ENCODE peak calls at places on chromosomes 5 and 9, in eight cellular contexts. One of them, this sample, is unnamed.

GRCh38 chr5:142517840-142518239 is 168.1 kb downstream of the FGF1 start:
- DNase-seq in lung: no peak
- DNase-seq in upper lobe of right lung: no peak
- DNase-seq in brain microvascular endothelial cell: no peak
- DNase-seq in psoas muscle: no peak
- DNase-seq in CD4-positive, CD25-positive, alpha-beta regulatory T cell: no peak
- DNase-seq in spleen: no peak
- DNase-seq in sigmoid colon: no peak
- DNase-seq in this sample: no peak

GRCh38 chr9:14400658-14400995 is 86.7 kb upstream of the NFIB start:
- DNase-seq in psoas muscle: peak
- DNase-seq in CD4-positive, CD25-positive, alpha-beta regulatory T cell: no peak
- DNase-seq in sigmoid colon: peak
- DNase-seq in upper lobe of right lung: no peak
- DNase-seq in lung: peak
- DNase-seq in spleen: no peak
- DNase-seq in brain microvascular endothelial cell: peak
- DNase-seq in this sample: peak

GRCh38 chr9:80175286-80175906 is 603.6 kb downstream of the TLE4 start:
- DNase-seq in spleen: no peak
- DNase-seq in psoas muscle: no peak
- DNase-seq in sigmoid colon: no peak
- DNase-seq in CD4-positive, CD25-positive, alpha-beta regulatory T cell: no peak
- DNase-seq in upper lobe of right lung: no peak
- DNase-seq in lung: no peak
- DNase-seq in brain microvascular endothelial cell: no peak
- DNase-seq in this sample: no peak

GRCh38 chr5:31232273-31232888 is 38.9 kb downstream of the CDH6 start:
- DNase-seq in CD4-positive, CD25-positive, alpha-beta regulatory T cell: no peak
- DNase-seq in brain microvascular endothelial cell: peak
- DNase-seq in upper lobe of right lung: no peak
- DNase-seq in spleen: no peak
- DNase-seq in psoas muscle: no peak
- DNase-seq in sigmoid colon: no peak
- DNase-seq in lung: no peak
- DNase-seq in this sample: no peak

GRCh38 chr5:179914032-179914755 is 6.5 kb upstream of the TBC1D9B start:
- DNase-seq in lung: peak
- DNase-seq in CD4-positive, CD25-positive, alpha-beta regulatory T cell: no peak
- DNase-seq in spleen: peak
- DNase-seq in psoas muscle: no peak
- DNase-seq in brain microvascular endothelial cell: peak
- DNase-seq in sigmoid colon: no peak
- DNase-seq in upper lobe of right lung: no peak
- DNase-seq in this sample: no peak

GRCh38 chr5:26339576-26339975 is 698.8 kb downstream of the CDH9 start:
- DNase-seq in upper lobe of right lung: no peak
- DNase-seq in spleen: no peak
- DNase-seq in psoas muscle: no peak
- DNase-seq in sigmoid colon: no peak
- DNase-seq in lung: no peak
- DNase-seq in CD4-positive, CD25-positive, alpha-beta regulatory T cell: no peak
- DNase-seq in brain microvascular endothelial cell: no peak
- DNase-seq in this sample: no peak

GRCh38 chr5:175133185-175133584 is 310.8 kb downstream of the DRD1 start:
- DNase-seq in brain microvascular endothelial cell: no peak
- DNase-seq in lung: no peak
- DNase-seq in sigmoid colon: no peak
- DNase-seq in CD4-positive, CD25-positive, alpha-beta regulatory T cell: no peak
- DNase-seq in spleen: no peak
- DNase-seq in upper lobe of right lung: no peak
- DNase-seq in psoas muscle: no peak
- DNase-seq in this sample: no peak

GRCh38 chr9:133566817-133567216 is 32.3 kb downstream of the ADAMTSL2 start:
- DNase-seq in CD4-positive, CD25-positive, alpha-beta regulatory T cell: no peak
- DNase-seq in spleen: no peak
- DNase-seq in upper lobe of right lung: no peak
- DNase-seq in sigmoid colon: no peak
- DNase-seq in brain microvascular endothelial cell: no peak
- DNase-seq in lung: no peak
- DNase-seq in psoas muscle: no peak
- DNase-seq in this sample: no peak

GRCh38 chr9:94084314-94084713 is at the start of gene PTPDC1:
- DNase-seq in CD4-positive, CD25-positive, alpha-beta regulatory T cell: no peak
- DNase-seq in psoas muscle: no peak
- DNase-seq in brain microvascular endothelial cell: peak
- DNase-seq in spleen: no peak
- DNase-seq in sigmoid colon: no peak
- DNase-seq in upper lobe of right lung: no peak
- DNase-seq in lung: no peak
- DNase-seq in this sample: peak

GRCh38 chr5:50990296-50990924 is 324.0 kb downstream of the PARP8 start:
- DNase-seq in brain microvascular endothelial cell: no peak
- DNase-seq in upper lobe of right lung: no peak
- DNase-seq in sigmoid colon: no peak
- DNase-seq in lung: no peak
- DNase-seq in psoas muscle: no peak
- DNase-seq in spleen: no peak
- DNase-seq in CD4-positive, CD25-positive, alpha-beta regulatory T cell: no peak
- DNase-seq in this sample: no peak

GRCh38 chr5:39138892-39139291 is 64.7 kb upstream of the RICTOR start:
- DNase-seq in upper lobe of right lung: no peak
- DNase-seq in CD4-positive, CD25-positive, alpha-beta regulatory T cell: no peak
- DNase-seq in spleen: no peak
- DNase-seq in lung: no peak
- DNase-seq in psoas muscle: no peak
- DNase-seq in sigmoid colon: no peak
- DNase-seq in brain microvascular endothelial cell: peak
- DNase-seq in this sample: no peak

GRCh38 chr9:10534863-10535262 is 77.9 kb downstream of the PTPRD start:
- DNase-seq in psoas muscle: no peak
- DNase-seq in CD4-positive, CD25-positive, alpha-beta regulatory T cell: no peak
- DNase-seq in upper lobe of right lung: no peak
- DNase-seq in brain microvascular endothelial cell: no peak
- DNase-seq in spleen: no peak
- DNase-seq in lung: no peak
- DNase-seq in sigmoid colon: no peak
- DNase-seq in this sample: no peak

GRCh38 chr9:104351726-104352125 is 152.3 kb upstream of the OR13F1 start:
- DNase-seq in sigmoid colon: no peak
- DNase-seq in upper lobe of right lung: no peak
- DNase-seq in brain microvascular endothelial cell: no peak
- DNase-seq in CD4-positive, CD25-positive, alpha-beta regulatory T cell: no peak
- DNase-seq in lung: no peak
- DNase-seq in spleen: no peak
- DNase-seq in psoas muscle: no peak
- DNase-seq in this sample: no peak

GRCh38 chr5:141431286-141431685 is 979 bp downstream of the PCDHGA12 start:
- DNase-seq in spleen: no peak
- DNase-seq in sigmoid colon: no peak
- DNase-seq in brain microvascular endothelial cell: no peak
- DNase-seq in psoas muscle: no peak
- DNase-seq in lung: no peak
- DNase-seq in CD4-positive, CD25-positive, alpha-beta regulatory T cell: no peak
- DNase-seq in upper lobe of right lung: no peak
- DNase-seq in this sample: no peak

GRCh38 chr9:98333703-98334582 is 78.5 kb upstream of the TBC1D2 start:
- DNase-seq in brain microvascular endothelial cell: peak
- DNase-seq in CD4-positive, CD25-positive, alpha-beta regulatory T cell: no peak
- DNase-seq in lung: peak
- DNase-seq in psoas muscle: no peak
- DNase-seq in sigmoid colon: no peak
- DNase-seq in upper lobe of right lung: no peak
- DNase-seq in spleen: no peak
- DNase-seq in this sample: no peak

GRCh38 chr9:32525506-32525905 is 490 bp downstream of the RIGI start:
- DNase-seq in brain microvascular endothelial cell: no peak
- DNase-seq in sigmoid colon: no peak
- DNase-seq in upper lobe of right lung: no peak
- DNase-seq in psoas muscle: no peak
- DNase-seq in spleen: no peak
- DNase-seq in CD4-positive, CD25-positive, alpha-beta regulatory T cell: no peak
- DNase-seq in lung: no peak
- DNase-seq in this sample: no peak

DNA sequence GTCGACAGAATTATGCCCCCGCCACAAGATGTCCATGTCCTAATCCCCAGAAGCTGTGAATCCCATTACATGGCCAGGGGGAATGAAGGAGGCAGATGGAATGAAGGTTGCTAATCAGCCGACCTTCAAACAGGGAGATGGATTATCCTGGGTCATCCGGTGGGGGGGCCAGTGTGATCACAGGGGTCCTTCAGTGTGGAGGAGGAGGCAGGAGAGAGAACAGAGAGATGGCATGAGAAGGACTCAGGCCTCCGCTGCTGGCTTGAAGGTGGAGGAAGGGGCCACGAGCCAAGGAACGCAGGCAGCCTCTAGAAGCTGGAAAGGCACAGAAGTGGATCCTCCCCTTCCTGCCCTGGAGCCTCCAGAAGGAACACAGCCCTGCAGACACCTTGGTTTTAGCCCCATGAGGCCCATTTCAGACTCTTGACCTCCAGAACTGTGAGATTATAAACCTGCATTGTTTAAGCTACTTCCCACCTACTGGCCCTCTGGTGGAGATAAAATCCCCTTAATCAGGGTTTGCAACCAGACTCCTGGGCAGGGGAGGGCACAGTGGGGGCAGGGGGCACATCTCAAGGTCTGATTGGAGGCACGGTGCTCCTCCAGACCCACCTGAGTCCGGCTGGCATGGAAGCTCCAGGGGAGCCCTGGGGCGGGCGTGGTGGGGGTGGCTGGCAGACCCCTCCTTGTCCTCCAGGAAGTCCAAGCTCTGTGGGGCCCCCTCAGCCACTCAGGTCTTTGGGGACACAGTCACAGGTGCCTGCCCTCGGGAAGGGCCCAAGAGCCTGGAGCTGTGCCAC is 13.8 kb downstream of the PTGES2 start:
- DNase-seq in spleen: peak
- DNase-seq in sigmoid colon: peak
- DNase-seq in psoas muscle: no peak
- DNase-seq in upper lobe of right lung: peak
- DNase-seq in lung: no peak
- DNase-seq in brain microvascular endothelial cell: no peak
- DNase-seq in CD4-positive, CD25-positive, alpha-beta regulatory T cell: no peak
- DNase-seq in this sample: no peak
- H3K27ac ChIP-seq in spleen: no peak
- H3K27ac ChIP-seq in sigmoid colon: no peak
- H3K27ac ChIP-seq in psoas muscle: no peak
- H3K27ac ChIP-seq in upper lobe of right lung: no peak
- H3K27ac ChIP-seq in lung: no peak
- H3K27ac ChIP-seq in brain microvascular endothelial cell: no peak
- H3K27ac ChIP-seq in CD4-positive, CD25-positive, alpha-beta regulatory T cell: no peak
- H3K27ac ChIP-seq in this sample: no peak

GRCh38 chr9:4325113-4325512 is 25.2 kb upstream of the GLIS3 start:
- DNase-seq in spleen: no peak
- DNase-seq in brain microvascular endothelial cell: no peak
- DNase-seq in psoas muscle: no peak
- DNase-seq in upper lobe of right lung: no peak
- DNase-seq in CD4-positive, CD25-positive, alpha-beta regulatory T cell: no peak
- DNase-seq in sigmoid colon: no peak
- DNase-seq in lung: no peak
- DNase-seq in this sample: no peak
- H3K27ac ChIP-seq in spleen: peak
- H3K27ac ChIP-seq in brain microvascular endothelial cell: no peak
- H3K27ac ChIP-seq in psoas muscle: no peak
- H3K27ac ChIP-seq in upper lobe of right lung: no peak
- H3K27ac ChIP-seq in CD4-positive, CD25-positive, alpha-beta regulatory T cell: no peak
- H3K27ac ChIP-seq in sigmoid colon: no peak
- H3K27ac ChIP-seq in lung: no peak
- H3K27ac ChIP-seq in this sample: no peak

GRCh38 chr5:177335701-177336065 is 15.8 kb downstream of the LMAN2 start:
- DNase-seq in lung: no peak
- DNase-seq in psoas muscle: no peak
- DNase-seq in brain microvascular endothelial cell: no peak
- DNase-seq in upper lobe of right lung: no peak
- DNase-seq in CD4-positive, CD25-positive, alpha-beta regulatory T cell: no peak
- DNase-seq in spleen: peak
- DNase-seq in sigmoid colon: no peak
- DNase-seq in this sample: no peak
- H3K27ac ChIP-seq in lung: no peak
- H3K27ac ChIP-seq in psoas muscle: peak
- H3K27ac ChIP-seq in brain microvascular endothelial cell: no peak
- H3K27ac ChIP-seq in upper lobe of right lung: no peak
- H3K27ac ChIP-seq in CD4-positive, CD25-positive, alpha-beta regulatory T cell: no peak
- H3K27ac ChIP-seq in spleen: no peak
- H3K27ac ChIP-seq in sigmoid colon: no peak
- H3K27ac ChIP-seq in this sample: no peak

DNA sequence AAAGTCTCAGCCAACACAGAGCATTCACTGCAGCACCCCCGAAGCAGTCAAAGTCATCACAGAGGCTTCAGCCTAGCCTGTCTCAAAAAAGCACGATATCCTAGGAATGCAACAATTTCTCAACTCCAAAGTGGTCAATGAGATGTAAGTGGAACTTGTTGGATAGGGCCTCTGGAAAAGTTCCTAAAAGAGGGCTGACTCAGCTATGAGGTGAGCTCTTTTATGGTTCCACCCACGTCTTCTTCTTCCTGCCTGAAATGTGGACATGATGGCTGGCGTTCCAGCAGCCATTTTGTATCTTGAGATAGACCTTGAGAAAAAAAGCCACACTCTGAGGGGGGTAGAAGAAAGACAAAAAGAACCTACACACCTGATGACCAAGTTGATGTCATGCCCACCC is 32.5 kb upstream of the TRIO start:
- DNase-seq in psoas muscle: no peak
- DNase-seq in CD4-positive, CD25-positive, alpha-beta regulatory T cell: no peak
- DNase-seq in spleen: no peak
- DNase-seq in sigmoid colon: no peak
- DNase-seq in upper lobe of right lung: no peak
- DNase-seq in lung: no peak
- DNase-seq in brain microvascular endothelial cell: peak
- DNase-seq in this sample: no peak
- H3K27ac ChIP-seq in psoas muscle: no peak
- H3K27ac ChIP-seq in CD4-positive, CD25-positive, alpha-beta regulatory T cell: no peak
- H3K27ac ChIP-seq in spleen: no peak
- H3K27ac ChIP-seq in sigmoid colon: no peak
- H3K27ac ChIP-seq in upper lobe of right lung: no peak
- H3K27ac ChIP-seq in lung: no peak
- H3K27ac ChIP-seq in brain microvascular endothelial cell: peak
- H3K27ac ChIP-seq in this sample: no peak

DNA sequence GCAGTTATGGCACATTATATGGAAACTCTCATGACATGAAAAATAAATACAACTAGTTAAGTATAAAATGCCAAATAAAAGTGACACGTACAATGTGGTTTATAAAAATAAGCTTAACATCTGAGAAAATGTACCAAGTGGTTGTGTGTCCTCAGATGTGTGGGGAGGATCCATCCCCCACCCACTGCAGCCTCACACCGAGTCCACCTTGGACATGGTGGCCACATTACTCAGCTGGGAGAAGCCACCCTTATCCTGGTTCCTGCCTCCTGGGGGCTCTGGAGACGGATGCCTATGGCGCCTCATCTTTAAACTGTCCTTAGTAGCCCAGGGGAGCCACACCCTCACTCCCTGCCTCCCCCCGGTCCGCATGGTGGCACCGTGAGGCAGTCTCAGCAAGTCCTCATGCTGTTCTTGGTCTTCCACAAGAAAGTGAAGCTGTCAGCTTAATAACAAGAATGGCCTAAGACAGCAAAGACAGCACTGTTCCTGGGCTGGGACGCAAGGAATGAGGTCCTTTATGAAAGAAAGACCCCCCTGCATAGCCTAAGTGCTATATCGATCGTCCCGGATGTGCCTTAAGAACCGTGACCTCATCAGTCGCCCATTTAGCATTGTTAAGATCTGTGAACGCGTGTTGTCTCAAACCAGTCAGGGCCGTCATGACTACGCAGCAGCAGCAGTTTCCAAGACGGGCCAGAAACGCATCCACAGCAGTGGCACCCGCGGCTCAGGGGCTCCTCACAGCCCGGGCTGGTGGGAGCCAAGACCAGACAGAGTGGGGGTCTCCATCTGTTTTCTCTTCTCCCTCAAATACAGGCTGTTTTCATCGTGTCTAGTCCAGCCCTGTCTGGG is 56.4 kb downstream of the IPPK start:
- DNase-seq in upper lobe of right lung: no peak
- DNase-seq in spleen: no peak
- DNase-seq in sigmoid colon: peak
- DNase-seq in brain microvascular endothelial cell: no peak
- DNase-seq in lung: no peak
- DNase-seq in psoas muscle: no peak
- DNase-seq in CD4-positive, CD25-positive, alpha-beta regulatory T cell: no peak
- DNase-seq in this sample: no peak
- H3K27ac ChIP-seq in upper lobe of right lung: no peak
- H3K27ac ChIP-seq in spleen: no peak
- H3K27ac ChIP-seq in sigmoid colon: peak
- H3K27ac ChIP-seq in brain microvascular endothelial cell: no peak
- H3K27ac ChIP-seq in lung: no peak
- H3K27ac ChIP-seq in psoas muscle: no peak
- H3K27ac ChIP-seq in CD4-positive, CD25-positive, alpha-beta regulatory T cell: no peak
- H3K27ac ChIP-seq in this sample: no peak